ENCODE peak calls at places on chromosomes 1 and 21, in ten cellular contexts. Z is RCC 7860; E is NCI-H1417; I is breast epithelium; U is CD8-positive, alpha-beta memory T cell; C is stimulated activated CD4-positive, alpha-beta T cell treated with anti-CD3 and anti-CD28 coated beads, Interleukin-12 subunit alpha, Interleukin-12 subunit beta, amount 100 ng/mL, for 48 hours; X is astrocyte of the spinal cord; F is lower lobe of right lung; W is GM12891; J is fibroblast of the conjunctiva. H is an unnamed sample.

GRCh38 chr1:217747156-217747769 is 116.1 kb downstream of the SPATA17 start:
- DNase-seq in U (no peak), E (no peak), C (no peak), X (peak), J (peak), W (no peak), Z (peak), I (no peak), F (no peak), H (no peak)

GRCh38 chr1:21622466-21623315 is 46.5 kb downstream of the RAP1GAP start:
- DNase-seq in U (no peak), I (no peak), F (peak), X (no peak), E (no peak), C (peak), W (peak), J (no peak), Z (no peak), H (no peak)

GRCh38 chr1:21857142-21857839 is 45.2 kb downstream of the LDLRAD2 start:
- DNase-seq in C (no peak), Z (peak), U (no peak), E (no peak), F (no peak), W (no peak), I (no peak), J (no peak), X (peak), H (no peak)

GRCh38 chr1:2825487-2826189 is 24.1 kb upstream of the TTC34 start:
- DNase-seq in E (no peak), I (no peak), Z (no peak), X (no peak), F (peak), W (no peak), U (no peak), J (no peak), C (no peak), H (no peak)

GRCh38 chr1:33096358-33097005 is 15.5 kb downstream of the AZIN2 start:
- DNase-seq in U (no peak), X (peak), E (no peak), J (no peak), I (no peak), Z (no peak), C (no peak), F (no peak), W (no peak), H (no peak)

GRCh38 chr1:174324493-174324892 is 123.3 kb upstream of the GPR52 start:
- DNase-seq in J (no peak), Z (no peak), X (no peak), C (no peak), U (no peak), I (no peak), F (no peak), W (no peak), E (no peak), H (no peak)

GRCh38 chr21:25862596-25862995 is 127.8 kb downstream of the GABPA start:
- DNase-seq in Z (no peak), W (no peak), C (peak), X (peak), F (no peak), I (no peak), J (no peak), E (no peak), U (peak), H (peak)

GRCh38 chr1:184866991-184867788 is 107.1 kb downstream of the NIBAN1 start:
- DNase-seq in Z (peak), U (peak), W (no peak), X (peak), I (no peak), J (peak), F (no peak), C (no peak), E (no peak), H (no peak)

GRCh38 chr1:3987669-3988235 is 87.7 kb upstream of the C1orf174 start:
- DNase-seq in C (no peak), W (no peak), E (no peak), X (no peak), Z (no peak), U (no peak), I (no peak), J (no peak), F (no peak), H (no peak)

GRCh38 chr1:22884806-22885559 is 87.7 kb downstream of the LACTBL1 start:
- DNase-seq in X (no peak), F (no peak), Z (no peak), W (no peak), J (no peak), I (no peak), U (peak), C (peak), E (no peak), H (no peak)

GRCh38 chr1:14625587-14626447 is 27.3 kb downstream of the KAZN start:
- DNase-seq in F (no peak), E (no peak), Z (no peak), X (no peak), J (no peak), U (no peak), C (no peak), W (no peak), I (no peak), H (no peak)

GRCh38 chr1:169892819-169893644 is 664 bp downstream of the SCYL3 start:
- DNase-seq in F (peak), U (no peak), I (no peak), C (no peak), E (peak), Z (no peak), X (peak), J (no peak), W (no peak), H (peak)

GRCh38 chr21:21688877-21689276 is 690.7 kb downstream of the NCAM2 start:
- DNase-seq in F (no peak), X (peak), E (no peak), I (no peak), Z (no peak), U (no peak), C (no peak), J (peak), W (no peak), H (peak)

GRCh38 chr1:53621144-53621543 is 117.8 kb downstream of the GLIS1 start:
- DNase-seq in U (no peak), Z (no peak), X (no peak), I (peak), F (no peak), C (no peak), E (no peak), J (no peak), W (no peak), H (no peak)

GRCh38 chr21:26167593-26167992 is 3.0 kb downstream of the APP start:
- DNase-seq in W (no peak), I (no peak), E (no peak), J (no peak), X (no peak), C (no peak), F (no peak), U (no peak), Z (no peak), H (no peak)

GRCh38 chr1:147247656-147248238 is 5.3 kb downstream of the CHD1L start:
- DNase-seq in W (no peak), E (no peak), C (no peak), U (no peak), I (no peak), F (no peak), J (no peak), Z (no peak), X (peak), H (no peak)

GRCh38 chr1:238628130-238628529 is 737.4 kb upstream of the ZP4 start:
- DNase-seq in X (peak), F (no peak), C (no peak), I (no peak), J (no peak), E (no peak), Z (no peak), U (no peak), W (no peak), H (no peak)

GRCh38 chr1:116428600-116428999 is 55.6 kb downstream of the ATP1A1 start:
- DNase-seq in J (no peak), I (no peak), Z (no peak), E (no peak), C (no peak), F (no peak), X (no peak), W (no peak), U (no peak), H (no peak)

GRCh38 chr21:29333355-29333746 is 34.6 kb downstream of the BACH1 start:
- DNase-seq in I (no peak), E (no peak), C (no peak), X (no peak), W (no peak), F (no peak), U (no peak), Z (no peak), J (no peak), H (no peak)

GRCh38 chr1:44103270-44104131 is 15.1 kb upstream of the KLF17 start:
- DNase-seq in U (no peak), I (no peak), E (no peak), X (no peak), W (no peak), J (no peak), F (no peak), C (no peak), Z (no peak), H (peak)

GRCh38 chr1:100882622-100883186 is 11.9 kb downstream of the EXTL2 start:
- DNase-seq in I (no peak), W (no peak), F (peak), U (no peak), C (no peak), X (no peak), E (no peak), Z (no peak), J (no peak), H (no peak)

GRCh38 chr1:44819257-44819593 is 10.9 kb downstream of the BTBD19 start:
- DNase-seq in U (no peak), J (no peak), E (no peak), C (no peak), X (no peak), I (no peak), Z (no peak), W (no peak), F (no peak), H (no peak)

GRCh38 chr21:45454081-45454923 is 49.3 kb downstream of the COL18A1 start:
- DNase-seq in U (no peak), F (no peak), X (no peak), Z (no peak), E (no peak), J (no peak), W (no peak), C (no peak), I (no peak), H (no peak)

GRCh38 chr1:53967409-53968124 is 21.4 kb downstream of the LRRC42 start:
- DNase-seq in F (no peak), E (no peak), W (no peak), C (no peak), Z (no peak), I (no peak), U (no peak), J (no peak), X (no peak), H (no peak)

GRCh38 chr1:58781541-58782307 is 2.1 kb downstream of the JUN start:
- DNase-seq in X (peak), E (peak), J (peak), W (no peak), C (peak), Z (peak), U (peak), F (peak), I (peak), H (peak)

GRCh38 chr1:234881893-234882771 is 246.5 kb downstream of the TOMM20 start:
- DNase-seq in X (no peak), W (peak), E (no peak), Z (no peak), C (peak), F (no peak), J (no peak), I (no peak), U (no peak), H (no peak)

GRCh38 chr1:115006191-115006590 is 23.4 kb upstream of the TSHB start:
- DNase-seq in X (no peak), W (no peak), I (no peak), C (no peak), F (no peak), J (no peak), U (no peak), Z (no peak), E (no peak), H (no peak)